ENCODE peak calls at places on chromosomes 3 and 15, in seven cellular contexts. W is activated T-cell treated with anti-CD3 and anti-CD28 coated beads, Interleukin-2, amount 50 U/mL, for 72 hours; R is activated CD4-positive, alpha-beta T cell treated with anti-CD3 and anti-CD28 coated beads for 36 hours; V is RWPE2; C is activated T-helper 17 cell treated with anti-CD3 and anti-CD28 coated beads, Interleukin-2, amount 50 U/mL, for 72 hours; H is K562; B is right lobe of liver. X is an unnamed sample.

GRCh38 chr3:119018690-119019463 is 15.8 kb downstream of the IGSF11 start:
- ATAC-seq in V (no peak), B (no peak), H (no peak), W (no peak), R (no peak), C (no peak), X (no peak)

GRCh38 chr3:30156586-30157498 is 449.6 kb upstream of the TGFBR2 start:
- ATAC-seq in H (no peak), C (no peak), V (no peak), R (no peak), B (peak), W (no peak), X (no peak)

GRCh38 chr3:138675393-138675792 is 66.8 kb downstream of the FAIM start:
- ATAC-seq in B (no peak), R (no peak), H (no peak), W (no peak), V (no peak), C (no peak), X (no peak)

GRCh38 chr3:12835005-12835665 is 6.2 kb downstream of the RPL32 start:
- ATAC-seq in R (no peak), W (no peak), V (no peak), H (no peak), C (no peak), B (no peak), X (no peak)

GRCh38 chr3:160722331-160722730 is 33.7 kb upstream of the PPM1L start:
- ATAC-seq in H (no peak), C (no peak), W (no peak), B (no peak), R (no peak), V (no peak), X (no peak)

GRCh38 chr3:139948898-139949297 is 13.9 kb downstream of the CLSTN2 start:
- ATAC-seq in B (no peak), V (no peak), C (no peak), R (peak), H (no peak), W (peak), X (no peak)

GRCh38 chr15:94912760-94913159 is 681.4 kb downstream of the MCTP2 start:
- ATAC-seq in W (no peak), H (peak), V (no peak), R (no peak), B (no peak), C (no peak), X (no peak)

GRCh38 chr3:132344666-132345280 is 27.6 kb downstream of the ACP3 start:
- ATAC-seq in W (no peak), R (no peak), C (peak), H (no peak), B (no peak), V (no peak), X (peak)

GRCh38 chr3:38335263-38335662 is 11.3 kb upstream of the XYLB start:
- ATAC-seq in V (no peak), R (no peak), C (no peak), B (peak), H (peak), W (no peak), X (no peak)

GRCh38 chr3:145899229-145899628 is 261.8 kb downstream of the PLOD2 start:
- ATAC-seq in H (no peak), B (no peak), V (no peak), R (no peak), C (no peak), W (no peak), X (no peak)

GRCh38 chr3:133393204-133393603 is 6.7 kb upstream of the BFSP2 start:
- ATAC-seq in H (no peak), V (no peak), W (no peak), C (no peak), B (peak), R (no peak), X (no peak)

GRCh38 chr3:125961289-125961589 is 7.7 kb upstream of the ROPN1B start:
- ATAC-seq in H (no peak), B (no peak), V (no peak), R (no peak), C (no peak), W (no peak), X (no peak)

GRCh38 chr3:177811111-177811510 is 613.8 kb upstream of the TBL1XR1 start:
- ATAC-seq in W (no peak), H (no peak), B (no peak), R (no peak), C (no peak), V (no peak), X (no peak)

GRCh38 chr3:48830660-48831190 is 16.9 kb downstream of the PRKAR2A start:
- ATAC-seq in C (no peak), V (no peak), R (no peak), H (no peak), W (no peak), B (no peak), X (no peak)

GRCh38 chr3:161991901-161992300 is 495.3 kb downstream of the OTOL1 start:
- ATAC-seq in H (no peak), V (no peak), C (no peak), R (no peak), W (no peak), B (no peak), X (no peak)

GRCh38 chr3:123307064-123307463 is 105.3 kb downstream of the SEC22A start:
- ATAC-seq in H (no peak), W (no peak), R (no peak), B (no peak), V (no peak), C (no peak), X (no peak)

GRCh38 chr15:45555914-45556608 is 31.1 kb upstream of the BLOC1S6 start:
- ATAC-seq in C (no peak), B (no peak), V (no peak), W (no peak), H (no peak), R (no peak), X (no peak)

GRCh38 chr3:46495901-46496456 is 1.8 kb upstream of the RTP3 start:
- ATAC-seq in C (no peak), R (no peak), V (peak), W (no peak), H (no peak), B (no peak), X (no peak)

GRCh38 chr3:28089527-28089897 is 151.9 kb upstream of the CMC1 start:
- ATAC-seq in V (peak), R (no peak), H (no peak), B (no peak), C (no peak), W (no peak), X (no peak)

GRCh38 chr15:94297543-94297942 is 66.2 kb downstream of the MCTP2 start:
- ATAC-seq in R (peak), W (peak), C (no peak), B (peak), V (no peak), H (no peak), X (no peak)

GRCh38 chr3:185661772-185662171 is 75.7 kb downstream of the SENP2 start:
- ATAC-seq in W (no peak), H (no peak), C (no peak), B (no peak), V (no peak), R (no peak), X (no peak)

GRCh38 chr3:29319262-29319661 is 38.4 kb downstream of the RBMS3 start:
- ATAC-seq in B (peak), W (no peak), R (no peak), V (no peak), C (no peak), H (no peak), X (no peak)

GRCh38 chr3:69012111-69012835 is 1.2 kb downstream of the EOGT start:
- ATAC-seq in V (peak), C (no peak), H (no peak), R (no peak), B (no peak), W (no peak), X (peak)

GRCh38 chr3:98807011-98807410 is 43.9 kb downstream of the ST3GAL6 start:
- ATAC-seq in V (peak), W (no peak), R (no peak), H (no peak), C (no peak), B (no peak), X (no peak)

GRCh38 chr3:160709477-160710182 is 32.7 kb downstream of the ARL14 start:
- ATAC-seq in W (no peak), H (no peak), V (no peak), R (no peak), B (peak), C (no peak), X (no peak)

GRCh38 chr15:98785408-98785795 is 137.1 kb downstream of the IGF1R start:
- ATAC-seq in H (no peak), R (no peak), B (no peak), V (no peak), W (no peak), C (no peak), X (no peak)

GRCh38 chr3:49161808-49162530 is 4.2 kb downstream of the CCDC71 start:
- ATAC-seq in R (peak), W (peak), B (no peak), V (no peak), H (no peak), C (peak), X (no peak)

GRCh38 chr3:156291269-156292123 is 171.1 kb downstream of the KCNAB1 start:
- ATAC-seq in C (peak), V (peak), H (no peak), R (peak), B (peak), W (peak), X (no peak)

GRCh38 chr3:169863458-169863899 is 6.3 kb downstream of the LRRC31 start:
- ATAC-seq in C (peak), R (peak), H (peak), V (peak), B (peak), W (peak), X (peak)

GRCh38 chr3:101143002-101143401 is 149.8 kb upstream of the ABI3BP start:
- ATAC-seq in W (no peak), V (no peak), H (no peak), R (no peak), C (no peak), B (no peak), X (no peak)

GRCh38 chr3:58074126-58074715 is 66.0 kb downstream of the FLNB start:
- ATAC-seq in W (no peak), C (no peak), H (no peak), R (no peak), V (no peak), B (no peak), X (no peak)

GRCh38 chr15:64503640-64504039 is 43.3 kb downstream of the ZNF609 start:
- ATAC-seq in V (no peak), C (peak), B (no peak), R (no peak), W (no peak), H (no peak), X (no peak)

GRCh38 chr3:178456942-178457341 is 79.3 kb upstream of the KCNMB2 start:
- ATAC-seq in C (no peak), W (no peak), V (no peak), R (no peak), B (no peak), H (no peak), X (no peak)

GRCh38 chr3:112056451-112056929 is 22.0 kb downstream of the TMPRSS7 start:
- ATAC-seq in R (peak), H (no peak), W (peak), C (peak), V (peak), B (no peak), X (no peak)

X was measured in esophagus mucosa.